ENCODE peak calls at places on chromosomes 6 and 20, in ten cellular contexts. Z, Y, M, W, H, P, X, I, F and A are unnamed samples.

GRCh38 chr6:108689279-108690161 is 128.8 kb downstream of the FOXO3 start:
- DNase-seq in Z (no peak), Y (peak), M (peak), W (no peak), H (peak), P (peak), X (no peak), I (peak), F (no peak), A (peak)

GRCh38 chr20:64053841-64054661 is 4.6 kb upstream of the SOX18 start:
- DNase-seq in Z (no peak), Y (no peak), M (no peak), W (no peak), H (peak), P (no peak), X (no peak), I (no peak), F (no peak), A (no peak)

GRCh38 chr6:30136570-30137286 is 788 bp downstream of the TRIM40 start:
- DNase-seq in Z (no peak), Y (no peak), M (no peak), W (no peak), H (no peak), P (no peak), X (no peak), I (no peak), F (no peak), A (no peak)

GRCh38 chr6:40177596-40177995 is 243.3 kb upstream of the MOCS1 start:
- DNase-seq in Z (no peak), Y (no peak), M (no peak), W (no peak), H (no peak), P (no peak), X (no peak), I (no peak), F (no peak), A (no peak)

GRCh38 chr6:38273325-38273724 is 366.4 kb downstream of the BTBD9 start:
- DNase-seq in Z (no peak), Y (no peak), M (no peak), W (no peak), H (no peak), P (no peak), X (no peak), I (no peak), F (no peak), A (no peak)

GRCh38 chr6:51619042-51619799 is 468.2 kb downstream of the PKHD1 start:
- DNase-seq in Z (peak), Y (no peak), M (peak), W (no peak), H (no peak), P (no peak), X (no peak), I (no peak), F (no peak), A (no peak)

GRCh38 chr6:34143884-34144580 is 1.9 kb downstream of the GRM4 start:
- DNase-seq in Z (peak), Y (no peak), M (no peak), W (peak), H (no peak), P (no peak), X (peak), I (no peak), F (no peak), A (no peak)

GRCh38 chr20:51641866-51642265 is 99.3 kb upstream of the NFATC2 start:
- DNase-seq in Z (no peak), Y (no peak), M (no peak), W (no peak), H (no peak), P (no peak), X (no peak), I (no peak), F (no peak), A (no peak)

GRCh38 chr6:166490671-166491500 is 95.6 kb downstream of the RAMACL start:
- DNase-seq in Z (peak), Y (no peak), M (no peak), W (no peak), H (no peak), P (no peak), X (no peak), I (no peak), F (no peak), A (no peak)

GRCh38 chr6:24658573-24659511 is 7.9 kb downstream of the TDP2 start:
- DNase-seq in Z (no peak), Y (no peak), M (no peak), W (no peak), H (no peak), P (no peak), X (no peak), I (no peak), F (no peak), A (no peak)

GRCh38 chr6:40568062-40568708 is 19.0 kb downstream of the LRFN2 start:
- DNase-seq in Z (no peak), Y (no peak), M (no peak), W (no peak), H (no peak), P (no peak), X (no peak), I (no peak), F (no peak), A (no peak)

GRCh38 chr6:169800668-169801395 is 49.4 kb downstream of the ERMARD start:
- DNase-seq in Z (peak), Y (peak), M (peak), W (no peak), H (no peak), P (no peak), X (no peak), I (peak), F (peak), A (no peak)